ENCODE peak calls at places on chromosomes 3 and 15, in four cellular contexts. I is transverse colon, G is aorta, B is IMR-90. Q is an unnamed sample.

GRCh38 chr3:188819939-188820338 is 351.8 kb upstream of the TPRG1 start:
- DNase-seq in B (peak; percentile 35), G (no peak), I (no peak), Q (no peak)

GRCh38 chr3:127535901-127536817 is 54.4 kb downstream of the TPRA1 start:
- DNase-seq in I (no peak), B (no peak), G (no peak), Q (no peak)

GRCh38 chr15:81398910-81399551 is 25.0 kb upstream of the TMC3 start:
- DNase-seq in I (no peak), B (peak; percentile 20), G (no peak), Q (no peak)

GRCh38 chr3:186931487-186932280 is 1.4 kb downstream of the ST6GAL1 start:
- DNase-seq in I (peak; percentile 64), G (peak; percentile 69), B (peak; percentile 63), Q (peak; percentile 80)

GRCh38 chr3:4492240-4493007 is 724 bp upstream of the ITPR1 start:
- DNase-seq in G (peak; percentile 76), I (peak; percentile 62), B (peak; percentile 58), Q (peak; percentile 73)

GRCh38 chr3:55296035-55296434 is 191.1 kb downstream of the WNT5A start:
- DNase-seq in G (no peak), I (no peak), B (peak; percentile 80), Q (no peak)

GRCh38 chr3:52090620-52091468 is 34.5 kb upstream of the DUSP7 start:
- DNase-seq in B (no peak), I (no peak), G (peak; percentile 45), Q (peak; percentile 29)

GRCh38 chr3:10855871-10856662 is 40.0 kb downstream of the SLC6A11 start:
- DNase-seq in G (no peak), I (no peak), B (no peak), Q (no peak)

GRCh38 chr3:58150800-58151199 is 60.0 kb downstream of the DNASE1L3 start:
- DNase-seq in B (no peak), I (no peak), G (no peak), Q (no peak)

GRCh38 chr3:31610700-31611275 is 78.1 kb downstream of the STT3B start:
- DNase-seq in G (no peak), I (no peak), B (peak; percentile 66), Q (no peak)

GRCh38 chr3:114848087-114848486 is 299.0 kb downstream of the ZBTB20 start:
- DNase-seq in G (no peak), I (no peak), B (no peak), Q (peak; percentile 23)

DNA sequence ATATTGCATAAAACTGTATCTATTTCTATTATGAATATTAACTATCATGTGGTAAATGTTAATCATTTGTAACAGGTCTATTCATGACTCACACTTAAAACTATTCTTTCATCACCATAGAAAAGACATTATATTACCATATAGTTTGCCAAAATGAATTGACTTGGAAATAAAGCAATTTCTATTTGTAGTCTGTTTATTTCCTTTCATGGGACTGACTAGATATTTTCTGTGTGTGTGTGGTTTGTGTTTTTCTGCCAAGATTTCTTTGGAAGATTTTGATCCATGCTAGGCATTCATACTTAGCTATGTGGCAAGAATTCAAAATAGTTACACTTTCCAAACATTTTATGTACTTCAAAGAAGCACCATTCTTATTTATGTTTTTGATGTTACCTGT is 522.5 kb upstream of the AGTR1 start:
- DNase-seq in I (no peak), B (peak; percentile 12), G (no peak), Q (no peak)
- H3K9me3 ChIP-seq in I (no peaks in the 10 kb centered on the region), B (no peaks in the 10 kb centered on the region), G (no peaks in the 10 kb centered on the region), Q (no peaks in the 10 kb centered on the region)

DNA sequence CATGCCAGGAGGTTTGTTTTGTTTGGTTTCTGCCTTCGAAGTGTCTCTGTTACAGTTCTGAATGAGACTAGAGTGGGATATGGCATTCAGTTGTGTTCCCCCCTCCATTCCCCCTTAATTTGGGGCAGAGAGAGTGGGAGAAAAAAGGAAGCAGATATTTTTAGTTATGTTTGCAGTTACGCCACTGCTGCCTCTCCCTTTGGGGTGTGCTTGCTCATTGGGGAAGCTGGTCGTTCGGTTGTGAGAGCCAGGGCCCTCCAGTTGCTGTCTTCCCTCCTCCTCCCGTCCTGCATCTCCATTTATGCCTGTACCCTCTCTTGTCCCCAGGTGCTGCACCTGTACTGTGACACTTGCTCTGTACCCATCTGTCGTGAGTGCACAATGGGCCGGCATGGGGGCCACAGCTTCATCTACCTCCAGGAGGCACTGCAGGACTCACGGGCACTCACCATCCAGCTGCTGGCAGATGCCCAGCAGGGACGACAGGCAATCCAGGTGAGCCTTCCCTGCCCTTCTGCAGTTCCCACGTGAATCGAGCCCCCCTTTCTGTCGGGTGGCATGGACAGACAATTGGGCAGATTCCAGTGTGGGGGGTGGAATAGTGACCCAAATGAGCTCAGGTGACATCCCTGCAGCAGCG is 55.8 kb downstream of the TRIM71 start:
- DNase-seq in B (no peak), G (no peak), I (no peak), Q (no peak)
- H3K27ac ChIP-seq in B (no peak overlapping the region), G (no peak overlapping the region), I (no peak overlapping the region), Q (no peak overlapping the region)

GRCh38 chr3:196753201-196753600 is 13.5 kb downstream of the PAK2 start:
- DNase-seq in G (no peak), I (no peak), B (no peak), Q (no peak)
- H3K9me3 ChIP-seq in G (no peaks in the 10 kb centered on the region), I (peaks cover 6% of the 10 kb centered on the region), B (no peaks in the 10 kb centered on the region), Q (no peaks in the 10 kb centered on the region)

GRCh38 chr3:29185706-29186105 is 95.2 kb upstream of the RBMS3 start:
- DNase-seq in B (peak; percentile 44), I (no peak), G (no peak), Q (no peak)
- H3K27ac ChIP-seq in B (peak overlapping the region; percentile 71), I (no peak overlapping the region), G (no peak overlapping the region), Q (no peak overlapping the region)

GRCh38 chr3:124751501-124751900 is 21.2 kb downstream of the UMPS start:
- DNase-seq in G (no peak), B (no peak), I (no peak), Q (no peak)

GRCh38 chr3:124748560-124749198 is 18.4 kb downstream of the UMPS start:
- DNase-seq in G (no peak), B (no peak), I (no peak), Q (no peak)

GRCh38 chr3:124747111-124747981 is 17.1 kb downstream of the UMPS start:
- DNase-seq in I (no peak), G (no peak), B (no peak), Q (no peak)

DNA sequence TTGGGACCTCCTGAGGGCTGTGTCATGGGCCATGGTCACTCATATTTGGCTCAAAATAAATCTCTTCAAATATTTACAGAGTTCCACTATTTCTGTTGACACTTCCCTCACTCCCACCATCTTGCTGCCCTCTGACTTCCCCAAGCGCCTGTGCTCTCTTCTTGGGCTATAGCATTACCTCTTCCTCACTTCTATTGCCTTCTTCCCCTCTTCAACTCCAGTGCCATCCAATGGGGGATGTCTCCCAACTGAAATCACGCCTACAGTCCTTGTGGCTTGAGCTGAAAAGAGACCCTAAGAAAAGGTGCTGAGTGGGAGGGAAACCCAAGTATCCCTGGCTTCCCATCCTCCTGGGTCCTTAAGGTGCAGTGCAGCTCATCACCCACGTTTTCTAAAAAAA is 21.8 kb downstream of the UMPS start:
- DNase-seq in G (no peak), B (no peak), I (no peak), Q (no peak)
- H3K9me3 ChIP-seq in G (no peaks in the 10 kb centered on the region), B (no peaks in the 10 kb centered on the region), I (no peaks in the 10 kb centered on the region), Q (no peaks in the 10 kb centered on the region)

GRCh38 chr15:66899555-66900350 is 165.6 kb upstream of the SMAD3 start:
- DNase-seq in I (no peak), B (peak; percentile 59), G (no peak), Q (no peak)

GRCh38 chr15:66897971-66898370 is 167.4 kb upstream of the SMAD3 start:
- DNase-seq in I (no peak), B (no peak), G (no peak), Q (no peak)

GRCh38 chr15:66901336-66902100 is 163.9 kb upstream of the SMAD3 start:
- DNase-seq in I (no peak), B (peak; percentile 68), G (no peak), Q (no peak)

GRCh38 chr15:66898656-66899402 is 166.6 kb upstream of the SMAD3 start:
- DNase-seq in I (no peak), B (no peak), G (no peak), Q (no peak)

DNA sequence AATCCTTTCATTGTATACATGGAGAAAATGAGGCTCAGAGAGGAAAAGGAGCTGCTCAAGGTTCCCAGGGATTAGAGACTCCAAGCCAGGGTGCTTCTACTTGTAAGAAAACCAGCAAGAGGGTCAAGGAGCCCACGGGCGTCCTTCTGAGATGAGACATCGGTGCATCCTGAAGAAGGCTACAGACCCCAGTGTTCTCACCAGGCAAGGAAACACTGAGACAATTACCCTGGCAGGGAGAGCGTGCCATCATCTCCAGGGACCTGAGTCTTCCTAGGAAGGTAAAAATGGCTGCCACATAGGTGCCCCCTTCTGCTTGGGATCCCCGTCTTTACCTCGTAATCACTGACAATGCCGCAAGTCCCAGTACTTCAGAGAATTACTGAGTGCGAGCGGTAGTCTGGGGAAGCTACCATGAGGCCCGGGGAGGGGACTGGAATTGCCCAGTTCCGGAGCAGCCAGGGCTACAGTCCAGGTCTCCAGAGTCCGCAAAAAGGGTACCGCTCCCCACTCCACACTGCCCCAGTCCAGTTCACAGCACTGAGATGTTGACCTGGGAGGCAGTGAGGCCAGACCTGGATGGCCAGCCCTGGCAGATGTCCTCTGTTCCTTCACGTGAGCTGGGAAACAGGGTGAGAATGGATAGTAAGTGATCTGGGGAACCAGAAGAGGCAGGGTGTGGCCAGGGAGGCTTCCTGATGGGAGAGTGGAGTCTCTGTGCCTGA is 164.7 kb upstream of the SMAD3 start:
- DNase-seq in G (no peak), B (no peak), I (no peak), Q (no peak)
- H3K27ac ChIP-seq in G (peak overlapping the region; percentile 48), B (peak overlapping the region; percentile 7), I (no peak overlapping the region), Q (peak overlapping the region; percentile 4)

GRCh38 chr3:6177417-6177816 is 683.5 kb upstream of the GRM7 start:
- DNase-seq in I (no peak), B (no peak), G (no peak), Q (no peak)

GRCh38 chr3:6180171-6180570 is 680.7 kb upstream of the GRM7 start:
- DNase-seq in G (no peak), B (no peak), I (no peak), Q (no peak)

GRCh38 chr3:6179761-6180160 is 681.2 kb upstream of the GRM7 start:
- DNase-seq in G (no peak), I (no peak), B (no peak), Q (no peak)

DNA sequence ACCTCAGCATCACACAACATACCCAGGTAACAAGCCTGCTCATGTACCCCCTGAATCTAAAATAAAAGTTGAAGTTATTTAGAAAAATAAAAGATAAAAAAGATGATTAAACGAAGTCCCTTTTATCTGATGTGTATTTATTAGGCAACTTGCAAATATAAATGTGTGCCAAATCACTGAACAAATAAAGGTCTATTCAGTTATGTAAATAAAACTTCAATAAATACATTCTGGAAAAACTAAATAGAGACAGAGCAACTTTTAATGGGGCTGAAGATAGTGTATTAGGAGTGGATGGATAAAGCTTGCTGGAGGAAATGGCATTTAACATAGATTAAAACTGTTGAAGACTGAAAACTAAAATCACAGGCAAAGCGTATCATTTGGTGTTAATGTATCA is 678.0 kb upstream of the GRM7 start:
- DNase-seq in I (no peak), G (no peak), B (no peak), Q (no peak)
- H3K9me3 ChIP-seq in I (no peaks in the 10 kb centered on the region), G (peaks cover 2% of the 10 kb centered on the region), B (peaks cover 5% of the 10 kb centered on the region), Q (no peaks in the 10 kb centered on the region)

DNA sequence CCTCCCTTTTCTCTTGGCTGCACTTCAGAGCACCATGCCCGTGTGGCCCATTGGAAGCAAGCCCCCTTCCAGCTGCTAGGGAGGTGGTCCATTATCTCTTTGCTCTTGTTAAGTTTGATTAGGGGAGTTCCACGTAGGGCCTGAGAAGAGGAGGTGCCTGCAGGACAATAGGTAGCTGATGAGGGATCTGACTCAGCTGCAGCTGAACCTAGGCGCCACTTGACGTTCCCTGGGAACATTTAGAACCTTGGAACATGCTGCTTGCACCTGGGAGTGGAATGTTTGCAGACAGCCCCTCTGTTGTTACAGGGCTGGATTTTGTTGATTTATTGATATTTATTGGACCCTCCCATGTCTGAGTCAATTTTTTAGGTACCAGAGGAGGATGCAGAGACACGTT is 4.7 kb downstream of the SMAD3 start:
- DNase-seq in G (no peak), I (no peak), B (peak; percentile 45), Q (no peak)
- H3K27ac ChIP-seq in G (peak overlapping the region; percentile 6), I (no peak overlapping the region), B (peak overlapping the region; percentile 36), Q (no peak overlapping the region)

Q was measured in right cardiac atrium.